ENCODE peak calls at places on chromosome 3, in nine cellular contexts. Y, Z, A, F, U, V, O, R and W are unnamed samples.

GRCh38 chr3:177039875-177040274 is 157.4 kb downstream of the TBL1XR1 start:
- ATAC-seq in F (no peak), O (peak; percentile 64), R (no peak), Y (no peak), A (no peak), V (no peak), Z (no peak), U (no peak), W (peak; percentile 29)

GRCh38 chr3:177703788-177704187 is 506.5 kb upstream of the TBL1XR1 start:
- ATAC-seq in F (no peak), V (no peak), R (no peak), Y (peak; percentile 90), U (peak; percentile 57), Z (no peak), O (no peak), A (no peak), W (no peak)

GRCh38 chr3:37456791-37457190 is 282.4 kb upstream of the LRRFIP2 start:
- ATAC-seq in Y (no peak), F (no peak), V (no peak), U (no peak), Z (no peak), A (no peak), R (no peak), O (no peak), W (no peak)

GRCh38 chr3:110685630-110686029 is 386.0 kb upstream of the NECTIN3 start:
- ATAC-seq in U (no peak), Y (no peak), V (no peak), O (no peak), A (no peak), R (no peak), F (no peak), Z (no peak), W (no peak)

GRCh38 chr3:31620656-31621055 is 87.9 kb downstream of the STT3B start:
- ATAC-seq in F (no peak), V (no peak), A (no peak), R (no peak), U (peak; percentile 52), O (no peak), Z (no peak), Y (peak; percentile 86), W (peak; percentile 83)

GRCh38 chr3:43236008-43236407 is 50.3 kb upstream of the SNRK start:
- ATAC-seq in O (no peak), R (no peak), A (no peak), F (no peak), Y (peak; percentile 75), Z (no peak), U (peak; percentile 71), V (no peak), W (peak; percentile 45)

GRCh38 chr3:155385896-155386295 is 92.4 kb upstream of the STRIT1 start:
- ATAC-seq in F (no peak), O (no peak), A (no peak), V (no peak), Z (no peak), Y (no peak), U (no peak), R (peak; percentile 33), W (no peak)

GRCh38 chr3:133479401-133479800 is 79.5 kb downstream of the BFSP2 start:
- ATAC-seq in U (no peak), A (no peak), V (no peak), Z (no peak), R (no peak), O (no peak), Y (no peak), F (no peak), W (no peak)

GRCh38 chr3:48475188-48475587 is 28.7 kb downstream of the ATRIP start:
- ATAC-seq in F (no peak), R (no peak), V (no peak), Y (no peak), O (no peak), U (no peak), Z (no peak), A (no peak), W (no peak)

GRCh38 chr3:19598870-19599269 is 335.1 kb downstream of the EFHB start:
- ATAC-seq in U (no peak), O (no peak), V (no peak), Y (no peak), F (no peak), A (no peak), Z (no peak), R (no peak), W (no peak)

GRCh38 chr3:47854267-47854666 is 51.3 kb downstream of the DHX30 start:
- ATAC-seq in U (no peak), A (no peak), Z (no peak), F (no peak), O (no peak), V (no peak), R (no peak), Y (no peak), W (no peak)

GRCh38 chr3:124592658-124593441 is 137.4 kb upstream of the UMPS start:
- ATAC-seq in R (no peak), V (no peak), F (no peak), O (peak; percentile 90), Z (no peak), U (peak; percentile 75), Y (peak; percentile 78), A (no peak), W (peak; percentile 93)

GRCh38 chr3:15794842-15795562 is 2.8 kb downstream of the ANKRD28 start:
- ATAC-seq in Y (no peak), O (no peak), A (no peak), F (no peak), U (no peak), Z (no peak), R (no peak), V (no peak), W (no peak)